ENCODE peak calls at places on chromosome 15, in ten cellular contexts. I, U, F, N, P, X, O, G, T and H are unnamed samples. For H3K4me1, the result is how much of the 10 kb centered on the place peaks cover.

GRCh38 chr15:39657714-39658113 is 76.8 kb downstream of the THBS1 start:
- DNase-seq in O (no peak), U (no peak), N (no peak), T (no peak), I (no peak), X (no peak), P (no peak), G (peak), F (no peak), H (no peak)

GRCh38 chr15:73388256-73388781 is 19.6 kb upstream of the HCN4 start:
- DNase-seq in I (no peak), T (no peak), N (peak), G (peak), O (no peak), U (no peak), X (no peak), F (no peak), P (no peak), H (no peak)

GRCh38 chr15:62846131-62846804 is 196.3 kb upstream of the TPM1 start:
- DNase-seq in X (no peak), O (no peak), P (no peak), F (no peak), G (peak), I (no peak), T (no peak), U (no peak), N (no peak), H (no peak)

GRCh38 chr15:51536965-51537574 is 85.5 kb downstream of the DMXL2 start:
- DNase-seq in T (no peak), P (no peak), U (no peak), O (no peak), G (peak), N (no peak), F (no peak), X (no peak), I (no peak), H (no peak)

GRCh38 chr15:88334436-88334835 is 77.9 kb upstream of the NTRK3 start:
- DNase-seq in X (no peak), N (no peak), G (no peak), U (no peak), O (no peak), I (no peak), T (no peak), F (no peak), P (no peak), H (no peak)

GRCh38 chr15:76799760-76800159 is 105.4 kb downstream of the SCAPER start:
- DNase-seq in G (peak), T (no peak), N (no peak), P (no peak), F (no peak), X (no peak), I (no peak), U (no peak), O (no peak), H (no peak)

GRCh38 chr15:70253461-70254156 is 155.9 kb upstream of the TLE3 start:
- DNase-seq in G (no peak), T (no peak), X (no peak), U (no peak), O (no peak), I (no peak), F (no peak), P (no peak), N (peak), H (no peak)

GRCh38 chr15:73391128-73391864 is 22.5 kb upstream of the HCN4 start:
- DNase-seq in O (no peak), U (no peak), P (no peak), N (peak), G (no peak), I (no peak), F (no peak), X (no peak), T (no peak), H (no peak)

GRCh38 chr15:70299931-70300858 is 202.5 kb upstream of the TLE3 start:
- DNase-seq in I (no peak), U (peak), X (no peak), P (no peak), O (no peak), G (no peak), N (no peak), F (no peak), T (no peak), H (no peak)

GRCh38 chr15:88375234-88375926 is 91.8 kb downstream of the MRPL46 start:
- DNase-seq in T (no peak), X (peak), I (no peak), P (no peak), U (no peak), F (no peak), G (peak), N (no peak), O (no peak), H (no peak)

GRCh38 chr15:74651251-74651741 is 35.7 kb downstream of the CLK3 start:
- DNase-seq in X (no peak), O (no peak), G (no peak), U (no peak), N (no peak), F (no peak), I (no peak), T (no peak), P (no peak), H (no peak)

GRCh38 chr15:61188168-61188567 is 40.9 kb downstream of the RORA start:
- DNase-seq in X (no peak), O (no peak), N (no peak), P (no peak), I (no peak), U (no peak), G (no peak), F (no peak), T (no peak), H (no peak)

GRCh38 chr15:85414495-85414894 is 34.1 kb downstream of the AKAP13 start:
- DNase-seq in F (no peak), N (no peak), X (no peak), O (no peak), G (peak), U (peak), I (no peak), P (no peak), T (no peak), H (no peak)

GRCh38 chr15:69854521-69855171 is 243.1 kb downstream of the TLE3 start:
- DNase-seq in O (no peak), I (no peak), P (no peak), G (peak), X (no peak), T (no peak), U (no peak), N (no peak), F (no peak), H (no peak)

GRCh38 chr15:65223996-65224395 is 12.7 kb upstream of the CILP start:
- DNase-seq in U (no peak), O (no peak), F (no peak), G (no peak), I (no peak), X (no peak), N (no peak), T (no peak), P (no peak), H (no peak)

GRCh38 chr15:68637755-68638405 is 59.1 kb downstream of the CORO2B start:
- DNase-seq in I (no peak), N (peak), O (peak), P (peak), F (no peak), X (no peak), U (no peak), T (peak), G (no peak), H (no peak)

GRCh38 chr15:37135225-37135624 is 34.9 kb upstream of the MEIS2 start:
- DNase-seq in U (no peak), O (no peak), N (no peak), X (no peak), P (no peak), T (no peak), F (no peak), G (peak), I (no peak), H (no peak)

GRCh38 chr15:52943746-52944145 is 153.6 kb upstream of the ONECUT1 start:
- DNase-seq in P (no peak), U (no peak), X (no peak), T (no peak), O (no peak), F (no peak), G (no peak), I (no peak), N (no peak), H (no peak)

GRCh38 chr15:37902126-37902525 is 32.3 kb upstream of the TMCO5A start:
- DNase-seq in G (no peak), I (no peak), U (no peak), O (no peak), N (no peak), P (no peak), F (no peak), T (no peak), X (no peak), H (no peak)

GRCh38 chr15:78621810-78622402 is 1.1 kb upstream of the CHRNA3 start:
- DNase-seq in F (no peak), I (no peak), T (no peak), P (no peak), G (no peak), N (peak), X (no peak), U (no peak), O (no peak), H (no peak)

GRCh38 chr15:38455096-38455495 is 1.2 kb downstream of the FAM98B start:
- DNase-seq in X (no peak), N (no peak), T (no peak), U (no peak), G (no peak), P (no peak), F (no peak), O (no peak), I (no peak), H (no peak)

GRCh38 chr15:35540885-35541284 is 5.1 kb downstream of the DPH6 start:
- DNase-seq in X (no peak), I (no peak), P (no peak), F (no peak), U (no peak), T (no peak), O (no peak), G (no peak), N (no peak), H (no peak)

GRCh38 chr15:85762756-85763127 is 32.0 kb downstream of the KLHL25 start:
- DNase-seq in T (no peak), U (no peak), P (no peak), N (no peak), F (no peak), G (no peak), O (peak), X (no peak), I (no peak), H (no peak)

GRCh38 chr15:82105458-82106205 is 59.8 kb upstream of the MEX3B start:
- DNase-seq in T (no peak), I (no peak), N (no peak), F (peak), O (no peak), G (peak), P (no peak), X (no peak), U (no peak), H (no peak)

GRCh38 chr15:50261979-50262378 is 3.5 kb downstream of the HDC start:
- DNase-seq in I (no peak), O (no peak), F (no peak), N (no peak), P (no peak), T (no peak), U (peak), G (no peak), X (no peak), H (no peak)

GRCh38 chr15:75640483-75641175 is 605 bp upstream of the IMP3 start:
- DNase-seq in G (peak), U (peak), T (no peak), P (no peak), N (no peak), F (no peak), I (no peak), O (peak), X (no peak), H (no peak)

GRCh38 chr15:69225355-69226027 is 65.1 kb downstream of the GLCE start:
- DNase-seq in N (no peak), U (no peak), X (no peak), F (no peak), T (no peak), I (no peak), O (no peak), G (peak), P (no peak), H (no peak)

GRCh38 chr15:72604794-72605193 is 49.7 kb upstream of the GOLGA6B start:
- DNase-seq in O (no peak), N (no peak), G (peak), I (no peak), X (peak), P (no peak), T (no peak), U (no peak), F (no peak), H (no peak)

GRCh38 chr15:29750754-29751153 is 71.5 kb downstream of the TJP1 start:
- DNase-seq in G (no peak), I (no peak), F (no peak), O (no peak), X (no peak), P (no peak), U (no peak), N (no peak), T (no peak), H (no peak)

GRCh38 chr15:87916208-87916607 is 340.3 kb downstream of the NTRK3 start:
- DNase-seq in F (no peak), G (no peak), U (no peak), N (no peak), X (no peak), T (no peak), O (no peak), I (no peak), P (no peak), H (no peak)

GRCh38 chr15:64163662-64164362 is 990 bp upstream of the PPIB start:
- DNase-seq in X (no peak), I (no peak), U (no peak), F (no peak), P (no peak), N (no peak), G (peak), O (peak), T (no peak), H (no peak)
- H3K27ac ChIP-seq in X (no peak), I (peak), U (peak), F (peak), P (peak), N (peak), G (peak), O (peak), T (peak), H (peak)

GRCh38 chr15:89899951-89900567 is 6.3 kb upstream of the AP3S2 start:
- DNase-seq in N (no peak), P (no peak), G (no peak), F (no peak), I (no peak), X (no peak), O (no peak), T (no peak), U (no peak), H (no peak)
- H3K4me1 ChIP-seq in N (under half), P (under half), G (under half), F (under half), I (under half), X (under half), O (under half), T (under half), U (under half), H (under half)

DNA sequence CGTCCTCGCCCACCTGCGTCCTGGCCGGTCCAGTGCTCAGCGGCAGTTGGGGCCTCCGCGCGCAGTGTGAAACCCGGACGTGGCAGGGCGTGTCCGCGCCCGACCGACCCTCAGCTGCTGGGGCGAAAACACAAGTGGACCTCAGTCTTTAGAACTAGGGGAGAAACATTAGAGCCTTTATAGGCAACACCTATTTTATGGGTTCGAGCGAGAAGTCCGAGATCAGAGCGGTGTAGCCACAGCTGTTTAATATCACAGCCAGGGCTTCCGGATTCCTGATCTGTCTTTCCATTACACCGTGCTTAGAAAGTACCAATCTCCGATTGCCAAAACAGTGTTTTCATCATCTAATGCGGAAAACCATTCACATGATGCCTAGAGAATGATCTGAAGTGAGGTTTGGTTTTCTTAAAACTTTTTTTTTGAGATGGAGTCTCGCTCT is 516 bp downstream of the RAD51 start:
- DNase-seq in G (peak), I (no peak), N (no peak), O (no peak), X (no peak), T (no peak), F (no peak), U (peak), P (no peak), H (no peak)
- H3K27ac ChIP-seq in G (peak), I (peak), N (peak), O (peak), X (peak), T (no peak), F (peak), U (peak), P (peak), H (no peak)

DNA sequence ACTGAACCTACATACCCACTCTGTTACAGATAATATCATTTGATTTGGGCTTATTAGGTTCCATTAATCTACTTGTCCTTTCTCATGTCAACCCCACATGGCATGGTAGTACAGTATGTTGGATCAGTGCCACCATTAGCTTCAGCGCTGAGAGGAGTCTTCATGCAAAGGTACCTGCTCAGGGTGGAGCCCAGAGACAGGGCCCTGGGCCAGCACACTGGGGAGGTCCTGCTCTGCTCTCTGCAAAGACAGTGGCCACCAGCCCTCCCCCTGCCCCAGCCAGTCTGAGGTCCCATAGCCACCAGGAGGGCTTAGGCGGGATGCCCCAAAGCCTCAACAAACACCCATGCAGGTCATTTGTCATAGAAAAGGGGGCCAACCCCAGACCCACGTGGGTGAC is 71.0 kb downstream of the ATP10A start:
- DNase-seq in I (no peak), G (no peak), U (no peak), X (no peak), O (peak), T (no peak), F (no peak), P (no peak), N (peak), H (no peak)
- H3K4me1 ChIP-seq in I (under half), G (under half), U (under half), X (under half), O (half or more), T (under half), F (under half), P (under half), N (half or more), H (under half)

GRCh38 chr15:100901702-100902435 is 17.3 kb upstream of the LRRK1 start:
- DNase-seq in X (no peak), O (no peak), N (no peak), G (no peak), P (peak), T (peak), I (no peak), U (no peak), F (peak), H (no peak)
- H3K27ac ChIP-seq in X (no peak), O (peak), N (peak), G (no peak), P (peak), T (peak), I (peak), U (no peak), F (peak), H (peak)

GRCh38 chr15:98786706-98787105 is 138.4 kb downstream of the IGF1R start:
- DNase-seq in X (no peak), N (no peak), U (no peak), F (no peak), P (no peak), I (no peak), O (no peak), T (no peak), G (no peak), H (no peak)
- H3K4me1 ChIP-seq in X (under half), N (half or more), U (under half), F (under half), P (under half), I (under half), O (under half), T (under half), G (under half), H (half or more)

GRCh38 chr15:41337631-41338522 is 5.2 kb downstream of the NUSAP1 start:
- DNase-seq in X (no peak), P (no peak), I (no peak), O (no peak), F (no peak), T (no peak), U (no peak), N (no peak), G (peak), H (no peak)

GRCh38 chr15:41336549-41336948 is 3.9 kb downstream of the NUSAP1 start:
- DNase-seq in I (no peak), X (no peak), T (no peak), G (no peak), U (no peak), F (no peak), P (no peak), N (no peak), O (no peak), H (no peak)

GRCh38 chr15:41340189-41340695 is 7.6 kb downstream of the NUSAP1 start:
- DNase-seq in O (no peak), I (no peak), U (no peak), T (no peak), G (no peak), N (no peak), X (no peak), P (no peak), F (no peak), H (no peak)

GRCh38 chr15:41334293-41335120 is 1.8 kb downstream of the NUSAP1 start:
- DNase-seq in P (no peak), U (no peak), I (no peak), G (no peak), N (no peak), F (no peak), O (no peak), T (no peak), X (no peak), H (no peak)

DNA sequence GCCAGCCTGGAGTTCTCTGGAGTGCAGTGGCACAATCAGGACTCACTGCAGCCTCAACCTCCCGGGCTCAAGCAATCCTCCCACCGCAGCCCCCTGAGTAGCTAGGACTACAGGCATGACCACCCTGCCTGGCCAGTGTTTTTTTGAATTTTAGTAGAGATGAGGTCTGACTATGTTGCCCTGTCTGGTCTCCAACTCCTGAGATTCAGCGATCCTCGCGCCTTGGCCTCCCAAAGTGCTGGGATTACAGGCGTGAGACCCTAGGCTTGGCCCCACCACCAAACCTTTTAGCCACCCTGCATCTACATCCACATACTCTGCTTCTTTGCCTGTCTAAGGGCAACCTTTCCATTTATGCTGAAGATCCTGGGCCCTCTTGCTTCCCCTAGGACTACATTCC is 4.4 kb downstream of the NUSAP1 start:
- DNase-seq in T (no peak), F (no peak), P (no peak), N (no peak), X (no peak), I (no peak), G (no peak), U (no peak), O (no peak), H (no peak)
- H3K27ac ChIP-seq in T (no peak), F (no peak), P (no peak), N (no peak), X (no peak), I (no peak), G (no peak), U (no peak), O (no peak), H (no peak)

DNA sequence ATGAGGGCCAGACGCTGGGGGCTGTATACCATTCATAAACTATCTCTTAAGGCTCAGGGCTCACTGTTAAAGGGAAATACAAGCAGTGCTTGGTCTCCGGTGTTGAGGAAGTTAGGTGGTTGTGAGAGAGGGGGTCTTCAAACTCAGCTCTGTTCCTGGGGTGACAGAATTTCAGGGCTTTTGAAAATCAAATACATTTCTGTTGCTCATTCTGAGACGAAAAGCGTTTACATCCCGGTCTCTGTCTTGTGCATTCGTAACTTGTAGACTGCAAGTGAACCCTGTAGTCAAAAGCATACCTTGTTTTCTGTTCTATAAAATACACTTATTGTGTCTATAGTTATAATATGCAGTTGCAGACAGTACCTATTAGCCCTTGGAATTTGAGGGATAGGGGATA is 1.7 kb downstream of the SLCO3A1 start:
- DNase-seq in U (no peak), X (no peak), T (no peak), N (no peak), O (no peak), P (no peak), I (no peak), G (no peak), F (no peak), H (no peak)
- H3K4me1 ChIP-seq in U (half or more), X (under half), T (under half), N (under half), O (half or more), P (under half), I (under half), G (under half), F (under half), H (under half)